ENCODE peak calls at places on chromosomes 13 and 19, in six cellular contexts. L is DMS53, Z is GM12865, U is HCEC 1CT, S is fibroblast of the conjunctiva, D is myocyte. W is an unnamed sample.

GRCh38 chr13:31204592-31204991 is 4.8 kb downstream of the B3GLCT start:
- DNase-seq in L (peak), Z (no peak), D (peak), U (peak), S (no peak), W (no peak)

GRCh38 chr13:34421849-34422475 is 520.1 kb upstream of the NBEA start:
- DNase-seq in D (no peak), U (no peak), Z (no peak), S (no peak), L (no peak), W (no peak)

GRCh38 chr13:113648218-113648615 is 9.8 kb downstream of the ATP4B start:
- DNase-seq in D (no peak), L (no peak), Z (no peak), U (no peak), S (no peak), W (no peak)

GRCh38 chr19:29018542-29018941 is 194.4 kb downstream of the UQCRFS1 start:
- DNase-seq in D (no peak), S (no peak), L (no peak), U (no peak), Z (no peak), W (no peak)

GRCh38 chr19:43594710-43595604 is 977 bp downstream of the IRGQ start:
- DNase-seq in D (peak), S (peak), Z (peak), U (peak), L (peak), W (peak)

GRCh38 chr13:105961438-105961837 is 574.0 kb downstream of the EFNB2 start:
- DNase-seq in S (no peak), L (no peak), U (no peak), Z (no peak), D (no peak), W (no peak)

GRCh38 chr13:22693691-22694090 is 487.1 kb upstream of the SGCG start:
- DNase-seq in L (no peak), S (no peak), Z (no peak), U (no peak), D (no peak), W (no peak)

GRCh38 chr19:34255546-34255945 is 1.2 kb downstream of the GARRE1 start:
- DNase-seq in L (no peak), U (no peak), Z (no peak), S (no peak), D (no peak), W (no peak)

GRCh38 chr19:28358604-28359003 is 854.3 kb downstream of the UQCRFS1 start:
- DNase-seq in L (no peak), D (peak), S (no peak), Z (no peak), U (no peak), W (no peak)

GRCh38 chr19:588093-588742 is 1.5 kb upstream of the HCN2 start:
- DNase-seq in L (peak), U (peak), D (peak), S (peak), Z (peak), W (peak)

GRCh38 chr13:73970413-73971055 is 163.7 kb downstream of the KLF12 start:
- DNase-seq in L (no peak), Z (no peak), D (no peak), U (no peak), S (peak), W (no peak)

GRCh38 chr19:45306522-45307027 is 16.1 kb downstream of the CKM start:
- DNase-seq in S (no peak), L (peak), D (peak), U (no peak), Z (no peak), W (no peak)